ENCODE peak calls at places on chromosomes 3 and 15, in four cellular contexts. I is IMR-90, M is fibroblast of lung, S is brain microvascular endothelial cell. J is an unnamed sample.

GRCh38 chr3:142888484-142889262 is at the start of gene PCOLCE2:
- DNase-seq in S (no peak), M (no peak), I (no peak), J (no peak)

GRCh38 chr3:153144779-153145178 is 17.2 kb upstream of the RAP2B start:
- DNase-seq in S (peak), I (peak), M (peak), J (peak)

GRCh38 chr15:50051811-50052419 is 67.1 kb downstream of the ATP8B4 start:
- DNase-seq in M (peak), S (peak), I (peak), J (peak)

GRCh38 chr3:29310865-29311264 is 30.0 kb downstream of the RBMS3 start:
- DNase-seq in S (no peak), M (no peak), I (no peak), J (no peak)

GRCh38 chr15:45522931-45523331 is 376 bp upstream of the SLC30A4 start:
- DNase-seq in I (peak), M (peak), S (peak), J (no peak)

GRCh38 chr3:170506556-170506955 is 79.3 kb downstream of the SLC7A14 start:
- DNase-seq in M (peak), I (peak), S (peak), J (no peak)

GRCh38 chr15:80419546-80419945 is 15.4 kb downstream of the ARNT2 start:
- DNase-seq in S (no peak), I (peak), M (no peak), J (no peak)

GRCh38 chr3:38003371-38003816 is 12.8 kb downstream of the VILL start:
- DNase-seq in S (peak), I (peak), M (peak), J (no peak)

GRCh38 chr15:80031841-80032240 is 27.6 kb upstream of the ZFAND6 start:
- DNase-seq in I (no peak), S (no peak), M (no peak), J (no peak)

GRCh38 chr3:112327371-112327951 is 5.5 kb upstream of the CD200 start:
- DNase-seq in I (peak), S (peak), M (peak), J (peak)

GRCh38 chr3:77468408-77469045 is 428.6 kb downstream of the ROBO2 start:
- DNase-seq in M (peak), S (no peak), I (no peak), J (no peak)

GRCh38 chr15:31065824-31066223 is 35.7 kb downstream of the TRPM1 start:
- DNase-seq in M (no peak), S (no peak), I (no peak), J (no peak)

GRCh38 chr15:61034793-61035710 is 194.1 kb downstream of the RORA start:
- DNase-seq in M (peak), I (peak), S (peak), J (no peak)

GRCh38 chr15:47872208-47872607 is 154.9 kb downstream of the SEMA6D start:
- DNase-seq in M (no peak), S (peak), I (no peak), J (no peak)

GRCh38 chr15:25724899-25725298 is 138.2 kb downstream of the ATP10A start:
- DNase-seq in S (no peak), I (no peak), M (no peak), J (no peak)

GRCh38 chr3:65210026-65210814 is 522.4 kb upstream of the ADAMTS9 start:
- DNase-seq in I (no peak), M (peak), S (no peak), J (no peak)

GRCh38 chr3:134086616-134087015 is 56.9 kb upstream of the SLCO2A1 start:
- DNase-seq in I (no peak), S (no peak), M (no peak), J (no peak)

GRCh38 chr3:35744419-35744818 is 105.1 kb downstream of the ARPP21 start:
- DNase-seq in S (peak), I (no peak), M (no peak), J (no peak)

GRCh38 chr3:173737167-173737808 is 339.7 kb downstream of the NLGN1 start:
- DNase-seq in M (no peak), I (no peak), S (no peak), J (no peak)

GRCh38 chr15:67177750-67178149 is 76.7 kb downstream of the AAGAB start:
- DNase-seq in S (no peak), M (peak), I (peak), J (no peak)

GRCh38 chr3:195583831-195584542 is at the start of gene APOD:
- DNase-seq in M (peak), S (peak), I (peak), J (no peak)

GRCh38 chr15:80585544-80586018 is 109.5 kb upstream of the ABHD17C start:
- DNase-seq in S (no peak), I (no peak), M (no peak), J (no peak)

GRCh38 chr15:73964736-73965093 is 27.4 kb downstream of the STOML1 start:
- DNase-seq in M (peak), S (peak), I (peak), J (no peak)
- H3K4me3 ChIP-seq in M (no peak), S (peak), I (no peak), J (no peak)

GRCh38 chr15:51533672-51534398 is 88.7 kb downstream of the DMXL2 start:
- DNase-seq in S (no peak), M (no peak), I (peak), J (no peak)

DNA sequence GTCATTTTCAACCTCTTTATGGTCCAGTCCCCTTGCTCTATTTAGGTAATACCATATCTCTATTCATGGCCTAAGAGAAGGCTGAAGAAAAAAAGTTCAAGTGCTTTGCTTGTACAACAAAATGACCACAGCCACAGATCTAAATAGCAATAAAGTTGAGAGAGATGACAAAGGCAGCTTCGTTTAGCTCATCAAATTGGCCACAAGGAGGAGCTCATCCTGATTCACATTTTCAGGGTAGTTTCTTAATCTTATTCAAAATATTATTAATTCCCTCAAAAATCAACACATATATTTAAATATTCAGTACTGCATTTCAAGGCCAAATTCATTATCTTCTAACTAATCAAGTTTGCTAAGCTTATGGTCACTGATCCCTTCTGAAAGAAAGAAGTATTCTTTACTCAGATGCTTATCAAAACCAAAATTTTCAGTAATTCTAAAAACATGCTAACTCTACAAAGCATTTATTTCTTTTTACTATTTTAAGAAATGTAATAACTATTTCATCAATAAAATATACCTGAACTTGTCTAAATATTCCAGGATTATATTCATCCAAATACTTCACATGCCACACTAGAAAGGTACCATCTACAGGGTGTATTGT is 85.5 kb downstream of the DMXL2 start:
- DNase-seq in M (peak), I (peak), S (peak), J (peak)
- TF ChIP-seq CTCF in M (peak), I (peak), S (peak), J (peak)

DNA sequence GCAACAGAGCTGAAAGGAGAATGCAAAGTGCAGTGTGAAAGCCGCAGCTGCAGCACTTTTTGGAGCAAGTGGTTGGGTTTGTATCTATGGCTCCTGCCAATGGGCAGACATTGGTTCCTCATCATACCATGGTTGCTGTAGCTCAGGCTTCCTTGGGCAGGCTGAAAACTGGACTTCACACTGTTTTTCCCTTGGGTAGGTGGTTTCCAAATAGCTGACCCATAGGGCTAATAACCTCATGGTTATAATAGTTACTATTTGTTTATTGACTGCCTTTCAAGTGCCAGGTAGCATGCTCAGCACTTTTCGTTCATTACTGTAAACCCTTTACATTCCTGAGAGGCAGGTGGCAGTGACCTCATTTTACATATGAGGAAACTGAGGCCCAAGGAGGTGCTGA is 4.5 kb downstream of the CGNL1 start:
- DNase-seq in S (no peak), M (no peak), I (no peak), J (no peak)
- H3K4me3 ChIP-seq in S (no peak), M (no peak), I (no peak), J (no peak)

GRCh38 chr15:52082197-52083036 is 30.2 kb downstream of the BCL2L10 start:
- DNase-seq in S (no peak), I (peak), M (peak), J (no peak)
- TF ChIP-seq CTCF in S (no peak), I (no peak), M (no peak), J (no peak)

DNA sequence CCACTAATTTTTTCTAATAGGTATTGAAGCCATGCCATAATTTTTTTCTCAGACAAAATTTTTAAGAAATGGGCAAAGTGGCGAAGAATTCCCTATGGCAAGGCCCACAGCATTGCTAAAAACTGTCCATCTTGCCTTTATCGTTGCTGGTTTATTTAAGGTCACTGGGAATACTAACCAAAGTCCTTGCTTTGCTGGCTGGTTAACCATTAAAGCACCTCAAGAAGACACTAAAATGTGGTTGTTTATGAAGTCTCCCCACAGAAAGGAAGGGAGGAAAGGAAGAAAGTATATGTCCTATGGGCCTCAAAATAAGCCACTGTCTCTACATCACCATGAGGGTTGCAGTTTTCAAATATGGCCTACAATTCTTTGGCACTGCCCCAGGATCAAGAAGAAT is 13.3 kb downstream of the SH3BP5 start:
- DNase-seq in I (no peak), S (no peak), M (no peak), J (no peak)
- H3K4me3 ChIP-seq in I (no peak), S (no peak), M (no peak), J (no peak)

DNA sequence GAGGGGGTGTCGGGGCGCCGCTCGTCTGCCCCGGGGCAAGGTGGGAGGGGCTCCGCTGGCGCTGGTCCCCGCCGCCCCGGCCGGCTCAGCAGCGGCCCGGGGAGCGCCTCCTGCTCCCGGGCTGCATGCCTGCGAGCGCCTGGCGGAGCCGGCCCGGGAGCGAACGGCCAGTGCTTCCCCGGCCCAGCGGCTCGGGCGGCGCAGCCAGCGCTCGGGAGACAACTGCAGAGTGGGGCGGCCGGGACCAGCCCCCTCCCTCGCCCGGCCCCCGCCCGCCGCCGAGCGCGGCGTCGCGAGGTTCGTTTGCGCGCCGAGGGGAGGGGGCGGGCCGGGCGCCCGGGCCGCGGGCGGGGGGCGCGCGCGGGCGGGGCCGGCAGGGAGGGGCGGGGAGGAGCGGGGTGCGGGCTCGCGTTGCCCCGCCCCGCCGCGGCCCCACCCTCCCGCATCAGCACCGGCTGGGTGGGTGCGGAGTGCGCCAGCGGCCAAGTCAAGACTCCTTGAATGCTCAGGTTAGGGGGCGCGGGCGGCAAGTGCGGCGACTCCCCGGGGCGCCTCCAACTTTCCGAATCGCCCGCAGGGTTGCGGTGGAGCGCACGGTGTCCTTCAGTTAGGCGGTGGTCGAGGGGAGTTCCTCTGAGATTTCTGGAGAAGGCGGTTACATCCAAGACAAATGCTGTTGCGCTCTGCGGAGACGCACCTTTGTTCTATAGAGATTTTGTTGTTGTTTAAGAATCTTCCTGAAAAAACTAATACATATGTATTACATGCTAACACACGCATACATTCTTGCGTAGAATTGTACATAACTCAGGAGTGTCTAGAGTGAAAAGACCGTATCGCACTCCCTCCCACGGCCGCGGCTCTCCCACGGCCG is at the start of gene RGMA:
- DNase-seq in S (no peak), I (no peak), M (no peak), J (no peak)
- TF ChIP-seq CTCF in S (no peak), I (no peak), M (no peak), J (no peak)

GRCh38 chr15:84981054-84981710 is 474 bp upstream of the PDE8A start:
- DNase-seq in S (peak), M (peak), I (peak), J (peak)
- H3K4me3 ChIP-seq in S (peak), M (peak), I (peak), J (peak)

DNA sequence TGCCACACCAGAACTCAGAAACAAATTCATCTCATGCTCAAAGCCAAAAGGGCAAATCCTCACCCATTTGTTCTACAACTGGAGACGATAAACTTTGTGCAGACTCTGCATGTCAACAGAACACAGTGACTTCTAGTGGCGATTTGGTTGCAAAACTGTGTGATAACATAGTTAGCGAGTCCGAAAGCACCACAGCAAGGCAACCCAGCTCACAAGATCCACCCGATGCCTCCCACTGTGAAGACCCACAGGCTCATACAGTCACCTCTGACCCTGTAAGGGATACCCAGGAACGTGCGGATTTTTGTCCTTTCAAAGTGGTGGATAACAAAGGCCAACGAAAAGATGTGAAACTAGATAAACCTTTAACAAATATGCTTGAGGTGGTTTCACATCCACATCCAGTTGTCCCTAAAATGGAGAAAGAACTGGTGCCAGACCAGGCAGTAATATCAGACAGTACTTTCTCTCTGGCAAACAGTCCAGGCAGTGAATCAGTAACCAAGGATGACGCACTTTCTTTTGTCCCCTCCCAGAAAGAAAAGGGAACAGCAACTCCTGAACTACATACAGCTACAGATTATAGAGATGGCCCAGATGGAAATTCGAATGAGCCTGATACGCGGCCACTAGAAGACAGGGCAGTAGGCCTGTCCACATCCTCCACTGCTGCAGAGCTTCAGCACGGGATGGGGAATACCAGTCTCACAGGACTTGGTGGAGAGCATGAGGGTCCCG is 199.7 kb downstream of the AKAP13 start:
- DNase-seq in S (no peak), M (no peak), I (no peak), J (no peak)
- TF ChIP-seq CTCF in S (no peak), M (no peak), I (no peak), J (no peak)

GRCh38 chr3:141412087-141412935 is 44.0 kb downstream of the ZBTB38 start:
- DNase-seq in M (peak), I (peak), S (peak), J (no peak)
- H3K4me3 ChIP-seq in M (peak), I (no peak), S (no peak), J (no peak)

J was measured in AG04449.